ENCODE peak calls at places on chromosomes 12 and 14, in six cellular contexts. E, B, W, H, P and K are unnamed samples. For H3K4me1 and H3K36me3, the result is how much of the 10 kb centered on the place peaks cover.

GRCh38 chr12:95417372-95417771 is 56.6 kb upstream of the METAP2 start:
- DNase-seq in E (peak), B (no peak), W (no peak), H (no peak), P (no peak), K (no peak)

GRCh38 chr14:58200480-58200841 is 512 bp downstream of the ACTR10 start:
- DNase-seq in E (no peak), B (no peak), W (no peak), H (no peak), P (no peak), K (no peak)

GRCh38 chr14:86543531-86543930 is 1013.6 kb downstream of the FLRT2 start:
- DNase-seq in E (no peak), B (no peak), W (no peak), H (no peak), P (no peak), K (no peak)

GRCh38 chr12:124994435-124994975 is 1.1 kb downstream of the BRI3BP start:
- DNase-seq in E (peak), B (no peak), W (no peak), H (peak), P (no peak), K (peak)

GRCh38 chr14:95597784-95598204 is 62.9 kb downstream of the GLRX5 start:
- DNase-seq in E (no peak), B (peak), W (no peak), H (peak), P (no peak), K (no peak)

GRCh38 chr14:104187121-104187889 is 48.9 kb downstream of the KIF26A start:
- DNase-seq in E (no peak), B (no peak), W (no peak), H (no peak), P (no peak), K (no peak)

GRCh38 chr12:14207946-14208612 is 157.4 kb upstream of the ATF7IP start:
- DNase-seq in E (no peak), B (no peak), W (no peak), H (no peak), P (no peak), K (no peak)

GRCh38 chr12:64611430-64612286 is 1.4 kb downstream of the RASSF3 start:
- DNase-seq in E (peak), B (peak), W (peak), H (peak), P (peak), K (peak)

GRCh38 chr12:98469108-98469507 is 46.3 kb upstream of the TMPO start:
- DNase-seq in E (no peak), B (no peak), W (no peak), H (no peak), P (no peak), K (no peak)

GRCh38 chr14:101939771-101940170 is 24.6 kb upstream of the DYNC1H1 start:
- DNase-seq in E (no peak), B (peak), W (no peak), H (no peak), P (peak), K (no peak)

GRCh38 chr14:104397956-104398355 is 181.6 kb upstream of the C14orf180 start:
- DNase-seq in E (no peak), B (no peak), W (no peak), H (no peak), P (no peak), K (no peak)

GRCh38 chr12:82730832-82731497 is 44.3 kb downstream of the TMTC2 start:
- DNase-seq in E (no peak), B (no peak), W (no peak), H (peak), P (no peak), K (no peak)

GRCh38 chr14:70448633-70449032 is 3.3 kb upstream of the ADAM21 start:
- DNase-seq in E (no peak), B (no peak), W (no peak), H (peak), P (no peak), K (no peak)

GRCh38 chr12:122721057-122721545 is 4.5 kb upstream of the HCAR3 start:
- DNase-seq in E (no peak), B (no peak), W (no peak), H (no peak), P (no peak), K (no peak)

GRCh38 chr12:68446379-68446778 is 114.2 kb upstream of the MDM1 start:
- DNase-seq in E (no peak), B (no peak), W (no peak), H (no peak), P (no peak), K (no peak)

GRCh38 chr12:59393506-59393905 is 202.3 kb upstream of the SLC16A7 start:
- DNase-seq in E (no peak), B (no peak), W (no peak), H (no peak), P (no peak), K (no peak)

GRCh38 chr14:94717808-94718207 is 52.1 kb downstream of the GSC start:
- DNase-seq in E (no peak), B (no peak), W (no peak), H (no peak), P (no peak), K (no peak)

GRCh38 chr12:119036878-119037493 is 55.6 kb downstream of the SRRM4 start:
- DNase-seq in E (peak), B (no peak), W (peak), H (peak), P (no peak), K (no peak)

GRCh38 chr12:546920-547845 is 87.4 kb downstream of the B4GALNT3 start:
- DNase-seq in E (peak), B (peak), W (peak), H (peak), P (peak), K (peak)

GRCh38 chr14:103156733-103157411 is 33.6 kb downstream of the TNFAIP2 start:
- DNase-seq in E (no peak), B (no peak), W (no peak), H (no peak), P (no peak), K (no peak)

GRCh38 chr14:67837011-67837624 is 17.5 kb downstream of the RAD51B start:
- DNase-seq in E (peak), B (no peak), W (peak), H (peak), P (no peak), K (peak)

GRCh38 chr14:92501891-92502351 is 11.7 kb upstream of the RIN3 start:
- DNase-seq in E (no peak), B (no peak), W (no peak), H (peak), P (no peak), K (no peak)

GRCh38 chr12:48180857-48181495 is 2.5 kb upstream of the CCDC184 start:
- DNase-seq in E (no peak), B (no peak), W (no peak), H (no peak), P (no peak), K (no peak)

GRCh38 chr14:63492391-63492790 is 50.8 kb downstream of the PPP2R5E start:
- DNase-seq in E (no peak), B (no peak), W (no peak), H (peak), P (no peak), K (no peak)

GRCh38 chr14:92510972-92511371 is 2.6 kb upstream of the RIN3 start:
- DNase-seq in E (peak), B (no peak), W (no peak), H (no peak), P (no peak), K (no peak)

GRCh38 chr12:39814626-39815025 is 195.0 kb upstream of the ABCD2 start:
- DNase-seq in E (no peak), B (no peak), W (no peak), H (no peak), P (no peak), K (no peak)

GRCh38 chr14:53310412-53310811 is 157.3 kb upstream of the DDHD1 start:
- DNase-seq in E (peak), B (no peak), W (no peak), H (no peak), P (no peak), K (no peak)

GRCh38 chr14:39773387-39773786 is 341.2 kb upstream of the FBXO33 start:
- DNase-seq in E (no peak), B (no peak), W (no peak), H (no peak), P (no peak), K (no peak)

GRCh38 chr12:109458086-109458485 is 19.0 kb downstream of the KCTD10 start:
- DNase-seq in E (no peak), B (no peak), W (no peak), H (peak), P (no peak), K (no peak)
- H3K4me1 ChIP-seq in E (under half), B (under half), W (half or more), H (half or more), P (half or more), K (under half)

GRCh38 chr12:94047781-94048567 is 100.4 kb upstream of the PLXNC1 start:
- DNase-seq in E (no peak), B (no peak), W (peak), H (no peak), P (no peak), K (no peak)
- H3K36me3 ChIP-seq in E (under half), B (under half), W (under half), H (under half), P (under half), K (under half)

DNA sequence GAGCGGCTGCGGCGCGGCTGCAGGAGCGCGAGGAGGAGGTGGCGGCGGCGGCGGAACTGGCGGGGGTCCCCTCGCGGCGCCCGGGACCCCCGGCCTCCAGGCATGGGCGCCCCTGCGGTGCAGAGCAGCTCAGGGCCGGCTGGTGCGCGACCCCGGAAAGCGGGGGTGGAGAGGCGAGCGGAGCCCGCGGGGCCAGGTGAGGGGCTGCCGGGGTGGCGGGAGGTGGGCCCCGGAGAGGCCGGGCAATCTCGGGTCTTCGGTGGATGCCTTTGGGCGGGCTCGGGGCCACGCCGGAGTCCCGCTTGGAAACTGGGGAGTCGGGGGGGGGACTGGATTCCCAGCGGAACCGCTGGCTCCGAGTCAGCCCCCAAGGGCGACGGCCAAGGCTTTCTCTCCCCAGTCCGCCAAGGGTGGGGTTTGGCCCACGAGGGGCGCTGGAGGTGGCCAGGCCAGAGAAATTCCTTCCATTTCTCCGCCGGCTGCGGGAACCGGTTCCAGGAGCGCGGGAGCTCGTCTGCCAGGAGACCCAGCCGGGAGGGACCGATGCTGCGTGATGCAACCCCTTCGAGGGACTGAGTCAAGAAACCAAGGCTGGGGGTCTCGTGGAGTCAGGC is 13.9 kb upstream of the NR4A1 start:
- DNase-seq in E (peak), B (peak), W (peak), H (peak), P (peak), K (peak)
- H3K4me1 ChIP-seq in E (half or more), B (under half), W (half or more), H (under half), P (half or more), K (under half)

DNA sequence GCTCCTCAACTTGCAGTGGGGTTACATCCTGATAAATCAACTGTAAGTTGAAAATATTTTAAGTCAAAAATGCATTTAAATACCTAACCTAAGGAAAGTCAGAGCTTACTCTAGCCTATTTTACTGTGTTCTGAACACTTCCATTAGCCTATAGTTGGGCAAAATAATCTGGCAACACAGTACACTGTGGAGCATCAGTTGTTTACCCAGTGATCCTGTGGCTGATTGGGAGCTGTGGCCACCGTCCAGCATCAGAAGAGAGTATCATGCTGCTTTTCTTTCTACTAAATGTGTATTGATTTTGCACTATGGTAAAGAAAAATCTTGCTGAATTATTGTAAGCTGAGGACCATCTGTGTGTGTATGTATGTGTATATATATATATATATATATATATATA is 200.9 kb downstream of the CPNE8 start:
- DNase-seq in E (no peak), B (no peak), W (no peak), H (no peak), P (no peak), K (no peak)
- H3K36me3 ChIP-seq in E (under half), B (under half), W (under half), H (under half), P (under half), K (under half)

GRCh38 chr12:107379852-107380567 is 286.7 kb upstream of the CRY1 start:
- DNase-seq in E (no peak), B (no peak), W (no peak), H (no peak), P (no peak), K (no peak)
- H3K4me1 ChIP-seq in E (under half), B (under half), W (under half), H (under half), P (under half), K (under half)